ENCODE peak calls at places on chromosomes 3 and 15, in five cellular contexts. One of them, this sample, is unnamed.

GRCh38 chr15:40815042-40815678 is 7.9 kb upstream of the DNAJC17 start:
- DNase-seq in CD8-positive, alpha-beta T cell: no peak
- DNase-seq in AG04449: no peak
- DNase-seq in upper lobe of right lung: no peak
- DNase-seq in heart right ventricle: no peak
- DNase-seq in this sample: no peak

GRCh38 chr3:51593697-51594096 is 55.2 kb downstream of the RAD54L2 start:
- DNase-seq in CD8-positive, alpha-beta T cell: no peak
- DNase-seq in AG04449: no peak
- DNase-seq in upper lobe of right lung: no peak
- DNase-seq in heart right ventricle: no peak
- DNase-seq in this sample: no peak

GRCh38 chr3:186315581-186316354 is 46.3 kb downstream of the DGKG start:
- DNase-seq in CD8-positive, alpha-beta T cell: no peak
- DNase-seq in AG04449: no peak
- DNase-seq in upper lobe of right lung: no peak
- DNase-seq in heart right ventricle: no peak
- DNase-seq in this sample: no peak

GRCh38 chr15:78951841-78952238 is 7.0 kb upstream of the CTSH start:
- DNase-seq in CD8-positive, alpha-beta T cell: no peak
- DNase-seq in AG04449: no peak
- DNase-seq in upper lobe of right lung: no peak
- DNase-seq in heart right ventricle: no peak
- DNase-seq in this sample: no peak

GRCh38 chr3:170171563-170171962 is 10.0 kb downstream of the PHC3 start:
- DNase-seq in CD8-positive, alpha-beta T cell: no peak
- DNase-seq in AG04449: no peak
- DNase-seq in upper lobe of right lung: no peak
- DNase-seq in heart right ventricle: no peak
- DNase-seq in this sample: no peak

GRCh38 chr15:56718560-56718959 is 14.7 kb downstream of the ZNF280D start:
- DNase-seq in CD8-positive, alpha-beta T cell: no peak
- DNase-seq in AG04449: no peak
- DNase-seq in upper lobe of right lung: no peak
- DNase-seq in heart right ventricle: no peak
- DNase-seq in this sample: no peak

GRCh38 chr3:152245498-152246175 is 23.1 kb upstream of the MBNL1 start:
- DNase-seq in CD8-positive, alpha-beta T cell: no peak
- DNase-seq in AG04449: no peak
- DNase-seq in upper lobe of right lung: no peak
- DNase-seq in heart right ventricle: no peak
- DNase-seq in this sample: no peak

GRCh38 chr15:69729167-69729748 is 276.6 kb downstream of the RPLP1 start:
- DNase-seq in CD8-positive, alpha-beta T cell: peak; percentile 86
- DNase-seq in AG04449: no peak
- DNase-seq in upper lobe of right lung: no peak
- DNase-seq in heart right ventricle: no peak
- DNase-seq in this sample: peak; percentile 68

GRCh38 chr3:156677120-156677479 is 2.7 kb downstream of the TIPARP start:
- DNase-seq in CD8-positive, alpha-beta T cell: peak; percentile 35
- DNase-seq in AG04449: no peak
- DNase-seq in upper lobe of right lung: no peak
- DNase-seq in heart right ventricle: no peak
- DNase-seq in this sample: no peak

GRCh38 chr3:37907906-37908305 is 46.2 kb downstream of the CTDSPL start:
- DNase-seq in CD8-positive, alpha-beta T cell: no peak
- DNase-seq in AG04449: no peak
- DNase-seq in upper lobe of right lung: no peak
- DNase-seq in heart right ventricle: no peak
- DNase-seq in this sample: no peak

GRCh38 chr3:119175869-119176756 is 2.7 kb downstream of the UPK1B start:
- DNase-seq in CD8-positive, alpha-beta T cell: no peak
- DNase-seq in AG04449: no peak
- DNase-seq in upper lobe of right lung: no peak
- DNase-seq in heart right ventricle: no peak
- DNase-seq in this sample: no peak

GRCh38 chr3:58353722-58354553 is 21.2 kb downstream of the PXK start:
- DNase-seq in CD8-positive, alpha-beta T cell: peak; percentile 9
- DNase-seq in AG04449: no peak
- DNase-seq in upper lobe of right lung: no peak
- DNase-seq in heart right ventricle: no peak
- DNase-seq in this sample: no peak

GRCh38 chr3:193016437-193016887 is 98.8 kb upstream of the MB21D2 start:
- DNase-seq in CD8-positive, alpha-beta T cell: no peak
- DNase-seq in AG04449: no peak
- DNase-seq in upper lobe of right lung: peak; percentile 66
- DNase-seq in heart right ventricle: peak; percentile 57
- DNase-seq in this sample: no peak

DNA sequence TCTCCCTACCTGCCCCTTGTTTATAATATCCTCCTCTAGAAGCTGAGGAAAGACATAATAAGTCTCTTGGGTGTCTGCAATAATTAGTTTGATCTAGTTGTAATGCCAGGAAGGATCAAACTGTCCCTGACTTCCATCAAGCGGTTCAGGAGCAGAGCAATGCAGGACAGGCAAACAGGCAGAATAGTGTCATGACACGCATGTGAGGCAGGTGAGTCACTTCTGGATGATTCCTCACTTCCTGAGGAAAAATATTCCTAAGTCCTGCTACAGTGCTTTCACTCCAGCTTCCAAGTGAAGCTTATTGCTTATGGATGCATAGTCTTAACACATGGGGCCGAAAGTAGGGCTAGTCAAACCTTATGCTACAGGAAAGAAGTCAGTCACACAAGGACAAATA is 85.8 kb downstream of the GREM1 start:
- DNase-seq in CD8-positive, alpha-beta T cell: no peak
- DNase-seq in AG04449: no peak
- DNase-seq in upper lobe of right lung: no peak
- DNase-seq in heart right ventricle: no peak
- DNase-seq in this sample: no peak
- TF ChIP-seq CTCF in CD8-positive, alpha-beta T cell: no peak
- TF ChIP-seq CTCF in AG04449: no peak
- TF ChIP-seq CTCF in upper lobe of right lung: no peak
- TF ChIP-seq CTCF in heart right ventricle: no peak
- TF ChIP-seq CTCF in this sample: no peak

DNA sequence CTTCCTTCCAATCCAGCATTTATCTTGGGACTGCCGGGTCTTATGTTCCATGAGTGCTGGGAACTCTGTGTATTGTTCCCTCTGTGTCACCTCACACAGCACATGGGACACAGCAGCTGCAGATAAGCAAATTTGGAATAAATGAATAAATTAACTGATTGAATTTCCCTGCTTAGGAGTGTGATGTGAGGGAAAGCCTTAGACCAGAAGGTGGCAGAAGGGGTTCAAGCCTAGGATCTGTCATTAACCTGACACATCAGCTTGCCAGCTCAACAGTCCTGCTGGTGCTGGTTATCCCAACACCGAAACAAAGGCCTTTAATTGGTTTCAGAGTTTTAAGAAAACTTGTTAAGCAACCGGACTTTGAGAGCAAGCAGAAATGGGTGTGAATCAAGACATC is 114.4 kb downstream of the OXSM start:
- DNase-seq in CD8-positive, alpha-beta T cell: no peak
- DNase-seq in AG04449: no peak
- DNase-seq in upper lobe of right lung: no peak
- DNase-seq in heart right ventricle: no peak
- DNase-seq in this sample: no peak
- TF ChIP-seq CTCF in CD8-positive, alpha-beta T cell: no peak
- TF ChIP-seq CTCF in AG04449: no peak
- TF ChIP-seq CTCF in upper lobe of right lung: no peak
- TF ChIP-seq CTCF in heart right ventricle: peak; percentile 76
- TF ChIP-seq CTCF in this sample: no peak

GRCh38 chr3:47868306-47868705 is 65.4 kb downstream of the DHX30 start:
- DNase-seq in CD8-positive, alpha-beta T cell: no peak
- DNase-seq in AG04449: no peak
- DNase-seq in upper lobe of right lung: no peak
- DNase-seq in heart right ventricle: no peak
- DNase-seq in this sample: no peak

GRCh38 chr3:47871389-47871788 is 68.5 kb downstream of the DHX30 start:
- DNase-seq in CD8-positive, alpha-beta T cell: no peak
- DNase-seq in AG04449: no peak
- DNase-seq in upper lobe of right lung: no peak
- DNase-seq in heart right ventricle: no peak
- DNase-seq in this sample: no peak

GRCh38 chr3:47867451-47868017 is 64.6 kb downstream of the DHX30 start:
- DNase-seq in CD8-positive, alpha-beta T cell: no peak
- DNase-seq in AG04449: no peak
- DNase-seq in upper lobe of right lung: no peak
- DNase-seq in heart right ventricle: no peak
- DNase-seq in this sample: no peak

GRCh38 chr3:47870702-47871255 is 67.8 kb downstream of the DHX30 start:
- DNase-seq in CD8-positive, alpha-beta T cell: no peak
- DNase-seq in AG04449: no peak
- DNase-seq in upper lobe of right lung: no peak
- DNase-seq in heart right ventricle: no peak
- DNase-seq in this sample: no peak

GRCh38 chr3:47870156-47870555 is 67.2 kb downstream of the DHX30 start:
- DNase-seq in CD8-positive, alpha-beta T cell: no peak
- DNase-seq in AG04449: no peak
- DNase-seq in upper lobe of right lung: no peak
- DNase-seq in heart right ventricle: no peak
- DNase-seq in this sample: no peak
- TF ChIP-seq CTCF in CD8-positive, alpha-beta T cell: no peak
- TF ChIP-seq CTCF in AG04449: no peak
- TF ChIP-seq CTCF in upper lobe of right lung: no peak
- TF ChIP-seq CTCF in heart right ventricle: no peak
- TF ChIP-seq CTCF in this sample: no peak

GRCh38 chr3:95460274-95460673 is 1354.1 kb upstream of the EPHA6 start:
- DNase-seq in CD8-positive, alpha-beta T cell: no peak
- DNase-seq in AG04449: no peak
- DNase-seq in upper lobe of right lung: no peak
- DNase-seq in heart right ventricle: no peak
- DNase-seq in this sample: no peak
- TF ChIP-seq CTCF in CD8-positive, alpha-beta T cell: no peak
- TF ChIP-seq CTCF in AG04449: no peak
- TF ChIP-seq CTCF in upper lobe of right lung: no peak
- TF ChIP-seq CTCF in heart right ventricle: no peak
- TF ChIP-seq CTCF in this sample: no peak

This sample was measured in natural killer cell.